ENCODE peak calls at places on chromosomes 5 and 9, in six cellular contexts. One of them, this sample, is unnamed.

GRCh38 chr9:95044731-95045508 is 272.6 kb downstream of the FANCC start:
- DNase-seq in KBM-7: no peak
- DNase-seq in NCI-H446: no peak
- DNase-seq in Caki2: no peak
- DNase-seq in effector memory CD8-positive, alpha-beta T cell: no peak
- DNase-seq in left cardiac atrium: no peak
- DNase-seq in this sample: no peak

GRCh38 chr5:38783011-38783551 is 62.7 kb upstream of the OSMR start:
- DNase-seq in effector memory CD8-positive, alpha-beta T cell: no peak
- DNase-seq in left cardiac atrium: no peak
- DNase-seq in Caki2: peak
- DNase-seq in NCI-H446: peak
- DNase-seq in KBM-7: no peak
- DNase-seq in this sample: peak

GRCh38 chr5:89120719-89121118 is 237.7 kb upstream of the MEF2C start:
- DNase-seq in effector memory CD8-positive, alpha-beta T cell: no peak
- DNase-seq in Caki2: no peak
- DNase-seq in NCI-H446: no peak
- DNase-seq in KBM-7: no peak
- DNase-seq in left cardiac atrium: peak
- DNase-seq in this sample: no peak

GRCh38 chr5:103336967-103337366 is 78.4 kb downstream of the MACIR start:
- DNase-seq in Caki2: no peak
- DNase-seq in KBM-7: no peak
- DNase-seq in left cardiac atrium: no peak
- DNase-seq in effector memory CD8-positive, alpha-beta T cell: no peak
- DNase-seq in NCI-H446: no peak
- DNase-seq in this sample: no peak

GRCh38 chr9:4615251-4615650 is 46.8 kb upstream of the PLPP6 start:
- DNase-seq in KBM-7: no peak
- DNase-seq in Caki2: no peak
- DNase-seq in effector memory CD8-positive, alpha-beta T cell: no peak
- DNase-seq in left cardiac atrium: peak
- DNase-seq in NCI-H446: no peak
- DNase-seq in this sample: peak

GRCh38 chr5:170614071-170614490 is 110.3 kb downstream of the KCNIP1 start:
- DNase-seq in NCI-H446: no peak
- DNase-seq in Caki2: no peak
- DNase-seq in left cardiac atrium: no peak
- DNase-seq in effector memory CD8-positive, alpha-beta T cell: no peak
- DNase-seq in KBM-7: no peak
- DNase-seq in this sample: no peak

GRCh38 chr5:25028994-25029393 is 384.2 kb upstream of the CDH10 start:
- DNase-seq in left cardiac atrium: no peak
- DNase-seq in Caki2: no peak
- DNase-seq in KBM-7: no peak
- DNase-seq in effector memory CD8-positive, alpha-beta T cell: no peak
- DNase-seq in NCI-H446: peak
- DNase-seq in this sample: no peak

GRCh38 chr5:40401281-40401680 is 278.4 kb upstream of the PTGER4 start:
- DNase-seq in effector memory CD8-positive, alpha-beta T cell: no peak
- DNase-seq in left cardiac atrium: no peak
- DNase-seq in KBM-7: no peak
- DNase-seq in NCI-H446: no peak
- DNase-seq in Caki2: no peak
- DNase-seq in this sample: no peak

GRCh38 chr5:98570010-98570409 is 203.5 kb upstream of the RGMB start:
- DNase-seq in Caki2: no peak
- DNase-seq in KBM-7: no peak
- DNase-seq in left cardiac atrium: no peak
- DNase-seq in NCI-H446: no peak
- DNase-seq in effector memory CD8-positive, alpha-beta T cell: no peak
- DNase-seq in this sample: no peak

GRCh38 chr9:92807757-92808725 is 43.4 kb upstream of the BICD2 start:
- DNase-seq in Caki2: no peak
- DNase-seq in NCI-H446: no peak
- DNase-seq in left cardiac atrium: no peak
- DNase-seq in effector memory CD8-positive, alpha-beta T cell: peak
- DNase-seq in KBM-7: no peak
- DNase-seq in this sample: peak

GRCh38 chr5:171633776-171634470 is 151.7 kb upstream of the SMIM23 start:
- DNase-seq in left cardiac atrium: no peak
- DNase-seq in NCI-H446: no peak
- DNase-seq in Caki2: no peak
- DNase-seq in KBM-7: peak
- DNase-seq in effector memory CD8-positive, alpha-beta T cell: no peak
- DNase-seq in this sample: no peak

GRCh38 chr9:133371261-133371711 is 4.6 kb downstream of the SURF4 start:
- DNase-seq in NCI-H446: no peak
- DNase-seq in Caki2: no peak
- DNase-seq in effector memory CD8-positive, alpha-beta T cell: peak
- DNase-seq in KBM-7: no peak
- DNase-seq in left cardiac atrium: no peak
- DNase-seq in this sample: no peak

GRCh38 chr9:137319434-137319975 is 17.4 kb upstream of the NRARP start:
- DNase-seq in effector memory CD8-positive, alpha-beta T cell: no peak
- DNase-seq in Caki2: no peak
- DNase-seq in left cardiac atrium: peak
- DNase-seq in KBM-7: no peak
- DNase-seq in NCI-H446: no peak
- DNase-seq in this sample: no peak

GRCh38 chr9:80175286-80175906 is 603.6 kb downstream of the TLE4 start:
- DNase-seq in Caki2: peak
- DNase-seq in effector memory CD8-positive, alpha-beta T cell: no peak
- DNase-seq in KBM-7: peak
- DNase-seq in NCI-H446: no peak
- DNase-seq in left cardiac atrium: no peak
- DNase-seq in this sample: peak

GRCh38 chr5:117590944-117591343 is 1016.3 kb upstream of the SEMA6A start:
- DNase-seq in effector memory CD8-positive, alpha-beta T cell: no peak
- DNase-seq in left cardiac atrium: no peak
- DNase-seq in KBM-7: no peak
- DNase-seq in NCI-H446: no peak
- DNase-seq in Caki2: no peak
- DNase-seq in this sample: peak

GRCh38 chr9:125511780-125512179 is 195.2 kb downstream of the MAPKAP1 start:
- DNase-seq in left cardiac atrium: no peak
- DNase-seq in Caki2: no peak
- DNase-seq in KBM-7: no peak
- DNase-seq in effector memory CD8-positive, alpha-beta T cell: no peak
- DNase-seq in NCI-H446: no peak
- DNase-seq in this sample: no peak

GRCh38 chr5:159644053-159644452 is 272.2 kb upstream of the ADRA1B start:
- DNase-seq in effector memory CD8-positive, alpha-beta T cell: no peak
- DNase-seq in Caki2: no peak
- DNase-seq in KBM-7: no peak
- DNase-seq in left cardiac atrium: no peak
- DNase-seq in NCI-H446: no peak
- DNase-seq in this sample: no peak

GRCh38 chr9:114303977-114304376 is 18.9 kb upstream of the ORM1 start:
- DNase-seq in effector memory CD8-positive, alpha-beta T cell: no peak
- DNase-seq in NCI-H446: no peak
- DNase-seq in left cardiac atrium: no peak
- DNase-seq in Caki2: no peak
- DNase-seq in KBM-7: no peak
- DNase-seq in this sample: no peak

This sample was measured in myocyte.